ENCODE peak calls at places on chromosomes 3 and 15, in six cellular contexts. Z is breast epithelium, C is adipocyte, S is ovary, L is IMR-90, F is suprapubic skin. W is an unnamed sample.
A peak's percentile ranks its signal among the peaks of the same experiment; 100 is the strongest.

GRCh38 chr15:29043731-29044485 is 158.1 kb downstream of the APBA2 start:
- DNase-seq in Z (no peak), C (peak; percentile 82), S (no peak), L (peak; percentile 69), F (no peak), W (no peak)

GRCh38 chr3:31132132-31132769 is 237.8 kb upstream of the GADL1 start:
- DNase-seq in Z (no peak), C (peak; percentile 48), S (no peak), L (peak; percentile 53), F (no peak), W (no peak)

GRCh38 chr3:82957079-82957478 is 1195.6 kb upstream of the GBE1 start:
- DNase-seq in Z (no peak), C (no peak), S (no peak), L (no peak), F (no peak), W (no peak)

GRCh38 chr3:136336329-136337100 is 86.4 kb downstream of the PCCB start:
- DNase-seq in Z (no peak), C (peak; percentile 81), S (no peak), L (peak; percentile 32), F (no peak), W (no peak)

GRCh38 chr15:51907136-51907862 is 64.3 kb downstream of the LEO1 start:
- DNase-seq in Z (no peak), C (peak; percentile 3), S (no peak), L (peak; percentile 42), F (no peak), W (no peak)

GRCh38 chr3:59607628-59608027 is 557.8 kb upstream of the CFAP20DC start:
- DNase-seq in Z (no peak), C (peak; percentile 36), S (no peak), L (peak; percentile 16), F (no peak), W (no peak)

GRCh38 chr3:33482126-33482525 is 41.9 kb upstream of the UBP1 start:
- DNase-seq in Z (no peak), C (peak; percentile 62), S (no peak), L (peak; percentile 5), F (no peak), W (no peak)

GRCh38 chr3:143443851-143444331 is 324.3 kb downstream of the CHST2 start:
- DNase-seq in Z (no peak), C (peak; percentile 75), S (no peak), L (peak; percentile 98), F (no peak), W (peak; percentile 68)

GRCh38 chr3:40137586-40138295 is 171.8 kb upstream of the EIF1B start:
- DNase-seq in Z (no peak), C (peak; percentile 36), S (no peak), L (no peak), F (no peak), W (no peak)

GRCh38 chr15:82750831-82751181 is 41.1 kb upstream of the AP3B2 start:
- DNase-seq in Z (no peak), C (peak; percentile 45), S (no peak), L (no peak), F (no peak), W (no peak)

GRCh38 chr15:33955945-33956344 is 12.4 kb upstream of the CHRM5 start:
- DNase-seq in Z (no peak), C (no peak), S (no peak), L (no peak), F (no peak), W (no peak)

GRCh38 chr15:56690733-56691132 is 42.6 kb downstream of the ZNF280D start:
- DNase-seq in Z (no peak), C (no peak), S (no peak), L (no peak), F (no peak), W (no peak)

GRCh38 chr3:107361633-107362032 is 15.6 kb upstream of the CCDC54 start:
- DNase-seq in Z (no peak), C (no peak), S (no peak), L (no peak), F (no peak), W (no peak)

GRCh38 chr3:132231633-132232032 is 85.6 kb upstream of the ACP3 start:
- DNase-seq in Z (no peak), C (peak; percentile 44), S (no peak), L (peak; percentile 55), F (no peak), W (no peak)

GRCh38 chr15:42140383-42141070 is 15.9 kb downstream of the PLA2G4F start:
- DNase-seq in Z (no peak), C (no peak), S (no peak), L (no peak), F (peak; percentile 53), W (no peak)

GRCh38 chr3:38247366-38248035 is 18.1 kb upstream of the SLC22A13 start:
- DNase-seq in Z (no peak), C (peak; percentile 89), S (no peak), L (peak; percentile 93), F (no peak), W (peak; percentile 34)

GRCh38 chr3:144104146-144104545 is 132.5 kb downstream of the DIPK2A start:
- DNase-seq in Z (no peak), C (no peak), S (no peak), L (no peak), F (no peak), W (no peak)

GRCh38 chr3:127764301-127764700 is 58.0 kb downstream of the MGLL start:
- DNase-seq in Z (no peak), C (no peak), S (no peak), L (no peak), F (no peak), W (no peak)

GRCh38 chr3:127769284-127770081 is 52.8 kb downstream of the MGLL start:
- DNase-seq in Z (no peak), C (no peak), S (no peak), L (no peak), F (no peak), W (no peak)

GRCh38 chr3:127764841-127765362 is 57.4 kb downstream of the MGLL start:
- DNase-seq in Z (no peak), C (peak; percentile 49), S (no peak), L (peak; percentile 79), F (no peak), W (no peak)

GRCh38 chr3:127768346-127769008 is 53.8 kb downstream of the MGLL start:
- DNase-seq in Z (no peak), C (peak; percentile 95), S (no peak), L (peak; percentile 99), F (no peak), W (no peak)

GRCh38 chr3:127767126-127767525 is 55.2 kb downstream of the MGLL start:
- DNase-seq in Z (no peak), C (no peak), S (no peak), L (no peak), F (no peak), W (no peak)
- H3K4me1 ChIP-seq in Z (no peaks in the 10 kb centered on the region), C (peaks cover 49% of the 10 kb centered on the region), S (peaks cover 5% of the 10 kb centered on the region), L (peaks cover 34% of the 10 kb centered on the region), F (peaks cover 10% of the 10 kb centered on the region), W (peaks cover 24% of the 10 kb centered on the region)

DNA sequence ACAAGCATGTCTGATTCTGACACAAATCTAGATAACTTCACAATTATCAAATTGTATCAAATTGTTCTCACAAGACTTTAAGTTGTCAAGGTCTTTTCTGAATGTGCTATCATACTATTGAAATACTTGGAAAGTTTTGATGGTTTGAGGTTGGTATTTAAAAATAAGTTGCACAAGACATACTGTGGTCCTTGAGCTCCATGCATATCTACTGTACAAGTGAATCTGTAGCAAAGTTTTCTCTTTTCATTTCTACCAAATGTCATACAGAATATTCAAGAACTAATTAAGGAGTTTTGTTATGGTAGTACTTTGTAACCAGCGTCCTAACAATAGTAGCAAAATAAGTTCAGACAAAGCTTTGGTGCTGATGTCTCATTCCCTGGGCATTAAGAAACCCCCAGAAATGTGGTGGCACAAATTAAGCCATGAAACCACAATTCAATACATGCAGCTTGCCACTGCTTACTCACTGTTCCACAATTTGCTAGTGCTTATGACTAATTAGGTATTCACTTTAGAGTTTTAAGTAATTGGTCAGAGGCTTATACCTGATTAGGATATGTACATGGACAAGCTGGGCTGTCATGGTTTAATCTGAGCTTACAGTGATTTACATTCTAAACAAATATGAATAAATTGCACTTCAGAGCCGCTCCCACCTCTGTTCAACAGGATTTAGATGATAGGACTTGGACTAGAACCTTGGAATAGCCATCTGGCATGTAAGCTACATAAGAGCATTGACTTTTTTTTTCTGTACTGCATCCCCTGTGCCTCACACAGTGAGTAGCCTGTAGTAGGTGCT is 8.8 kb downstream of the TBC1D23 start:
- DNase-seq in Z (no peak), C (peak; percentile 88), S (no peak), L (peak; percentile 94), F (no peak), W (no peak)
- H3K4me1 ChIP-seq in Z (no peaks in the 10 kb centered on the region), C (peaks cover 58% of the 10 kb centered on the region), S (peaks cover 1% of the 10 kb centered on the region), L (peaks cover 3% of the 10 kb centered on the region), F (peaks cover 27% of the 10 kb centered on the region), W (peaks cover 59% of the 10 kb centered on the region)

GRCh38 chr15:31341501-31342195 is 15.0 kb downstream of the KLF13 start:
- DNase-seq in Z (no peak), C (no peak), S (no peak), L (no peak), F (no peak), W (no peak)

GRCh38 chr15:31341036-31341435 is 14.4 kb downstream of the KLF13 start:
- DNase-seq in Z (no peak), C (no peak), S (no peak), L (no peak), F (no peak), W (no peak)

GRCh38 chr15:31339558-31339895 is 12.9 kb downstream of the KLF13 start:
- DNase-seq in Z (no peak), C (no peak), S (no peak), L (no peak), F (no peak), W (no peak)

GRCh38 chr15:31340047-31340446 is 13.4 kb downstream of the KLF13 start:
- DNase-seq in Z (no peak), C (no peak), S (no peak), L (no peak), F (no peak), W (no peak)

GRCh38 chr15:31340591-31340990 is 14.0 kb downstream of the KLF13 start:
- DNase-seq in Z (no peak), C (no peak), S (no peak), L (no peak), F (no peak), W (no peak)
- H3K4me1 ChIP-seq in Z (peaks cover 53% of the 10 kb centered on the region), C (peaks cover 63% of the 10 kb centered on the region), S (peaks cover 31% of the 10 kb centered on the region), L (peaks cover 16% of the 10 kb centered on the region), F (peaks cover 100% of the 10 kb centered on the region), W (peaks cover 5% of the 10 kb centered on the region)

GRCh38 chr15:31352911-31353811 is 26.5 kb downstream of the KLF13 start:
- DNase-seq in Z (no peak), C (peak; percentile 88), S (peak; percentile 72), L (peak; percentile 82), F (no peak), W (no peak)

GRCh38 chr15:31349233-31350141 is 22.9 kb downstream of the KLF13 start:
- DNase-seq in Z (no peak), C (no peak), S (no peak), L (no peak), F (no peak), W (no peak)

GRCh38 chr15:31352283-31352880 is 25.7 kb downstream of the KLF13 start:
- DNase-seq in Z (no peak), C (no peak), S (no peak), L (peak; percentile 4), F (no peak), W (no peak)

GRCh38 chr15:31347981-31348803 is 21.6 kb downstream of the KLF13 start:
- DNase-seq in Z (no peak), C (no peak), S (no peak), L (no peak), F (no peak), W (no peak)

DNA sequence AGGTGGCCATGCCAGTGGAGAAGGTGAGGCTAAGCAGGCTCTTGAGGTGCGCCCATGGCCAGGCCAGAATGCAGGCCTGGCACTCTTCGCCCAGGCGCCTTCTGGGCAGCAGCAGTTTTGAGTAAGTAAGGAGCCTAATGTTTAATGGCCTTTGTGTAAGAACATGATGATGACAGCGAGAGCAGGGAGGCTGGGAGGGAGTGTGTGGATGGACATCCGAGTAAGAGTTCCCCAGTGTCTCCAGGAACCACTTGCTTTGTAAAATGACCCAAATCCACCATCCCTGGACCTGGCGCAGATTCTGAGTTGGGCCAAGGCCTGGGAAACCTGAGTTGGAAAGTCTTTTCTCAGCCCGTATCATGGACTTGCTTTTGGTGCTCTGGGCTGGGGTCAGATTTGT is 24.1 kb downstream of the KLF13 start:
- DNase-seq in Z (no peak), C (no peak), S (no peak), L (no peak), F (no peak), W (no peak)
- H3K4me1 ChIP-seq in Z (peaks cover 20% of the 10 kb centered on the region), C (peaks cover 78% of the 10 kb centered on the region), S (peaks cover 17% of the 10 kb centered on the region), L (peaks cover 19% of the 10 kb centered on the region), F (peaks cover 100% of the 10 kb centered on the region), W (peaks cover 94% of the 10 kb centered on the region)

W was measured in tibial nerve.